ENCODE peak calls at places on chromosomes 5 and 9, in nine cellular contexts. One of them, this sample, is unnamed.
A peak's percentile ranks its signal among the peaks of the same experiment; 100 is the strongest.

GRCh38 chr5:113053614-113054013 is 77.0 kb downstream of the DCP2 start:
- DNase-seq in neural crest cell: no peak
- DNase-seq in T-helper 1 cell: no peak
- DNase-seq in AG08396: peak; percentile 47
- DNase-seq in nephron progenitor cell: no peak
- DNase-seq in GM20000: no peak
- DNase-seq in activated CD4-positive, alpha-beta T cell treated with anti-CD3 and anti-CD28 coated beads for 24 hours: no peak
- DNase-seq in AG08395: no peak
- DNase-seq in RPMI7951: no peak
- DNase-seq in this sample: no peak

GRCh38 chr5:103541567-103541966 is 21.0 kb downstream of the NUDT12 start:
- DNase-seq in GM20000: no peak
- DNase-seq in neural crest cell: no peak
- DNase-seq in nephron progenitor cell: no peak
- DNase-seq in AG08395: no peak
- DNase-seq in RPMI7951: no peak
- DNase-seq in AG08396: no peak
- DNase-seq in T-helper 1 cell: no peak
- DNase-seq in activated CD4-positive, alpha-beta T cell treated with anti-CD3 and anti-CD28 coated beads for 24 hours: no peak
- DNase-seq in this sample: no peak

GRCh38 chr9:111870774-111871542 is 25.7 kb upstream of the UGCG start:
- DNase-seq in AG08395: no peak
- DNase-seq in neural crest cell: no peak
- DNase-seq in activated CD4-positive, alpha-beta T cell treated with anti-CD3 and anti-CD28 coated beads for 24 hours: no peak
- DNase-seq in AG08396: no peak
- DNase-seq in nephron progenitor cell: no peak
- DNase-seq in RPMI7951: no peak
- DNase-seq in GM20000: peak; percentile 26
- DNase-seq in T-helper 1 cell: no peak
- DNase-seq in this sample: no peak

GRCh38 chr5:117394506-117395157 is 820.0 kb upstream of the SEMA6A start:
- DNase-seq in AG08395: no peak
- DNase-seq in T-helper 1 cell: no peak
- DNase-seq in RPMI7951: no peak
- DNase-seq in AG08396: no peak
- DNase-seq in activated CD4-positive, alpha-beta T cell treated with anti-CD3 and anti-CD28 coated beads for 24 hours: no peak
- DNase-seq in neural crest cell: no peak
- DNase-seq in GM20000: no peak
- DNase-seq in nephron progenitor cell: no peak
- DNase-seq in this sample: no peak

GRCh38 chr9:136088939-136089696 is 6.0 kb downstream of the NACC2 start:
- DNase-seq in T-helper 1 cell: no peak
- DNase-seq in AG08396: no peak
- DNase-seq in neural crest cell: no peak
- DNase-seq in AG08395: no peak
- DNase-seq in GM20000: peak; percentile 32
- DNase-seq in nephron progenitor cell: no peak
- DNase-seq in RPMI7951: no peak
- DNase-seq in activated CD4-positive, alpha-beta T cell treated with anti-CD3 and anti-CD28 coated beads for 24 hours: no peak
- DNase-seq in this sample: no peak

GRCh38 chr5:55604611-55605067 is 69.9 kb upstream of the PLPP1 start:
- DNase-seq in activated CD4-positive, alpha-beta T cell treated with anti-CD3 and anti-CD28 coated beads for 24 hours: no peak
- DNase-seq in RPMI7951: peak; percentile 66
- DNase-seq in T-helper 1 cell: no peak
- DNase-seq in GM20000: no peak
- DNase-seq in AG08395: peak; percentile 47
- DNase-seq in nephron progenitor cell: no peak
- DNase-seq in neural crest cell: no peak
- DNase-seq in AG08396: peak; percentile 41
- DNase-seq in this sample: no peak

GRCh38 chr9:99878651-99879050 is 27.8 kb upstream of the STX17 start:
- DNase-seq in RPMI7951: no peak
- DNase-seq in T-helper 1 cell: no peak
- DNase-seq in GM20000: no peak
- DNase-seq in neural crest cell: no peak
- DNase-seq in AG08396: no peak
- DNase-seq in nephron progenitor cell: no peak
- DNase-seq in AG08395: peak; percentile 38
- DNase-seq in activated CD4-positive, alpha-beta T cell treated with anti-CD3 and anti-CD28 coated beads for 24 hours: no peak
- DNase-seq in this sample: no peak

GRCh38 chr5:172886974-172887491 is 53.0 kb downstream of the ERGIC1 start:
- DNase-seq in RPMI7951: peak; percentile 52
- DNase-seq in GM20000: no peak
- DNase-seq in AG08396: no peak
- DNase-seq in nephron progenitor cell: no peak
- DNase-seq in T-helper 1 cell: no peak
- DNase-seq in activated CD4-positive, alpha-beta T cell treated with anti-CD3 and anti-CD28 coated beads for 24 hours: no peak
- DNase-seq in neural crest cell: no peak
- DNase-seq in AG08395: peak; percentile 69
- DNase-seq in this sample: no peak

GRCh38 chr5:538801-539468 is 14.7 kb upstream of the SLC9A3 start:
- DNase-seq in AG08396: no peak
- DNase-seq in T-helper 1 cell: no peak
- DNase-seq in neural crest cell: no peak
- DNase-seq in RPMI7951: no peak
- DNase-seq in GM20000: no peak
- DNase-seq in AG08395: no peak
- DNase-seq in activated CD4-positive, alpha-beta T cell treated with anti-CD3 and anti-CD28 coated beads for 24 hours: no peak
- DNase-seq in nephron progenitor cell: no peak
- DNase-seq in this sample: no peak

GRCh38 chr5:62791059-62791458 is 212.4 kb downstream of the LRRC70 start:
- DNase-seq in neural crest cell: no peak
- DNase-seq in AG08395: no peak
- DNase-seq in T-helper 1 cell: no peak
- DNase-seq in nephron progenitor cell: no peak
- DNase-seq in AG08396: no peak
- DNase-seq in GM20000: no peak
- DNase-seq in activated CD4-positive, alpha-beta T cell treated with anti-CD3 and anti-CD28 coated beads for 24 hours: no peak
- DNase-seq in RPMI7951: peak; percentile 3
- DNase-seq in this sample: no peak

GRCh38 chr9:112849363-112849922 is 41.2 kb downstream of the SLC46A2 start:
- DNase-seq in T-helper 1 cell: no peak
- DNase-seq in RPMI7951: no peak
- DNase-seq in activated CD4-positive, alpha-beta T cell treated with anti-CD3 and anti-CD28 coated beads for 24 hours: no peak
- DNase-seq in AG08396: no peak
- DNase-seq in neural crest cell: no peak
- DNase-seq in nephron progenitor cell: no peak
- DNase-seq in AG08395: no peak
- DNase-seq in GM20000: no peak
- DNase-seq in this sample: no peak

GRCh38 chr9:135500525-135501260 is at the start of gene MRPS2:
- DNase-seq in GM20000: peak; percentile 98
- DNase-seq in AG08396: peak; percentile 96
- DNase-seq in activated CD4-positive, alpha-beta T cell treated with anti-CD3 and anti-CD28 coated beads for 24 hours: peak; percentile 69
- DNase-seq in nephron progenitor cell: peak; percentile 96
- DNase-seq in AG08395: peak; percentile 93
- DNase-seq in neural crest cell: peak; percentile 94
- DNase-seq in RPMI7951: peak; percentile 77
- DNase-seq in T-helper 1 cell: peak; percentile 70
- DNase-seq in this sample: peak; percentile 69

GRCh38 chr9:130128782-130129424 is 43.3 kb upstream of the NCS1 start:
- DNase-seq in T-helper 1 cell: peak; percentile 27
- DNase-seq in GM20000: peak; percentile 73
- DNase-seq in AG08395: peak; percentile 22
- DNase-seq in AG08396: peak; percentile 67
- DNase-seq in nephron progenitor cell: no peak
- DNase-seq in activated CD4-positive, alpha-beta T cell treated with anti-CD3 and anti-CD28 coated beads for 24 hours: peak; percentile 28
- DNase-seq in neural crest cell: no peak
- DNase-seq in RPMI7951: peak; percentile 95
- DNase-seq in this sample: peak; percentile 43

GRCh38 chr9:17330097-17330496 is 195.3 kb downstream of the CNTLN start:
- DNase-seq in RPMI7951: no peak
- DNase-seq in neural crest cell: no peak
- DNase-seq in GM20000: no peak
- DNase-seq in AG08395: no peak
- DNase-seq in T-helper 1 cell: no peak
- DNase-seq in AG08396: no peak
- DNase-seq in nephron progenitor cell: no peak
- DNase-seq in activated CD4-positive, alpha-beta T cell treated with anti-CD3 and anti-CD28 coated beads for 24 hours: no peak
- DNase-seq in this sample: no peak

GRCh38 chr5:96336351-96336985 is 96.6 kb downstream of the PCSK1 start:
- DNase-seq in T-helper 1 cell: peak; percentile 48
- DNase-seq in activated CD4-positive, alpha-beta T cell treated with anti-CD3 and anti-CD28 coated beads for 24 hours: peak; percentile 17
- DNase-seq in AG08395: peak; percentile 63
- DNase-seq in nephron progenitor cell: peak; percentile 59
- DNase-seq in RPMI7951: peak; percentile 80
- DNase-seq in neural crest cell: peak; percentile 57
- DNase-seq in AG08396: peak; percentile 46
- DNase-seq in GM20000: peak; percentile 45
- DNase-seq in this sample: peak; percentile 39

GRCh38 chr9:70571247-70571646 is 156.8 kb upstream of the KLF9 start:
- DNase-seq in nephron progenitor cell: no peak
- DNase-seq in AG08395: no peak
- DNase-seq in GM20000: no peak
- DNase-seq in T-helper 1 cell: no peak
- DNase-seq in AG08396: no peak
- DNase-seq in RPMI7951: no peak
- DNase-seq in neural crest cell: no peak
- DNase-seq in activated CD4-positive, alpha-beta T cell treated with anti-CD3 and anti-CD28 coated beads for 24 hours: no peak
- DNase-seq in this sample: no peak

GRCh38 chr9:136784249-136784996 is 6.7 kb upstream of the TMEM141 start:
- DNase-seq in AG08395: peak; percentile 29
- DNase-seq in activated CD4-positive, alpha-beta T cell treated with anti-CD3 and anti-CD28 coated beads for 24 hours: no peak
- DNase-seq in GM20000: peak; percentile 34
- DNase-seq in RPMI7951: no peak
- DNase-seq in nephron progenitor cell: no peak
- DNase-seq in neural crest cell: no peak
- DNase-seq in T-helper 1 cell: no peak
- DNase-seq in AG08396: no peak
- DNase-seq in this sample: no peak

GRCh38 chr5:1744393-1745189 is 55.0 kb downstream of the MRPL36 start:
- DNase-seq in activated CD4-positive, alpha-beta T cell treated with anti-CD3 and anti-CD28 coated beads for 24 hours: no peak
- DNase-seq in AG08396: no peak
- DNase-seq in nephron progenitor cell: no peak
- DNase-seq in GM20000: no peak
- DNase-seq in AG08395: no peak
- DNase-seq in T-helper 1 cell: no peak
- DNase-seq in neural crest cell: no peak
- DNase-seq in RPMI7951: no peak
- DNase-seq in this sample: no peak

This sample was measured in T follicular helper cell.